ENCODE peak calls at places on chromosomes 11 and 22, in five cellular contexts. Z is tibial artery, W is HCT116, H is suprapubic skin, G is hepatocyte. B is an unnamed sample.

GRCh38 chr11:112745958-112746357 is 215.3 kb upstream of the NCAM1 start:
- DNase-seq in Z (no peak), W (no peak), H (no peak), G (no peak), B (no peak)

GRCh38 chr11:110968348-110969062 is 256.3 kb upstream of the ARHGAP20 start:
- DNase-seq in Z (no peak), W (no peak), H (no peak), G (no peak), B (no peak)

GRCh38 chr11:117610045-117610444 is 187.0 kb downstream of the DSCAML1 start:
- DNase-seq in Z (no peak), W (no peak), H (no peak), G (no peak), B (no peak)

GRCh38 chr22:23904855-23905254 is 10.7 kb downstream of the MIF start:
- DNase-seq in Z (peak; percentile 38), W (no peak), H (no peak), G (no peak), B (no peak)

GRCh38 chr11:3000032-3000961 is 8.2 kb upstream of the NAP1L4 start:
- DNase-seq in Z (peak; percentile 88), W (no peak), H (peak; percentile 81), G (peak; percentile 47), B (no peak)

GRCh38 chr11:15493921-15494630 is 379.4 kb downstream of the INSC start:
- DNase-seq in Z (no peak), W (no peak), H (no peak), G (peak; percentile 26), B (no peak)

GRCh38 chr11:96964661-96965060 is 574.8 kb downstream of the JRKL start:
- DNase-seq in Z (no peak), W (no peak), H (no peak), G (no peak), B (no peak)

GRCh38 chr22:27877501-27877900 is 41.6 kb downstream of the PITPNB start:
- DNase-seq in Z (no peak), W (no peak), H (no peak), G (no peak), B (no peak)

GRCh38 chr11:93740031-93740801 is 1.1 kb downstream of the TAF1D start:
- DNase-seq in Z (no peak), W (no peak), H (no peak), G (peak; percentile 46), B (peak; percentile 63)

GRCh38 chr11:27777013-27777412 is 76.8 kb upstream of the BDNF start:
- DNase-seq in Z (no peak), W (no peak), H (no peak), G (no peak), B (no peak)

GRCh38 chr11:71387784-71388636 is 60.2 kb downstream of the DHCR7 start:
- DNase-seq in Z (no peak), W (no peak), H (no peak), G (no peak), B (no peak)

GRCh38 chr11:117143390-117143789 is 697 bp upstream of the PAFAH1B2 start:
- DNase-seq in Z (peak; percentile 72), W (no peak), H (no peak), G (peak; percentile 72), B (peak; percentile 62)

GRCh38 chr11:69232821-69233760 is 60.9 kb upstream of the MYEOV start:
- DNase-seq in Z (peak; percentile 17), W (no peak), H (peak; percentile 73), G (no peak), B (no peak)

GRCh38 chr22:37416806-37417205 is 10.5 kb downstream of the ELFN2 start:
- DNase-seq in Z (no peak), W (no peak), H (no peak), G (no peak), B (no peak)

GRCh38 chr11:62012451-62013265 is 45.2 kb upstream of the FTH1 start:
- DNase-seq in Z (peak; percentile 60), W (no peak), H (no peak), G (no peak), B (no peak)

GRCh38 chr11:60927600-60927999 is 3.3 kb downstream of the TMEM132A start:
- DNase-seq in Z (no peak), W (no peak), H (no peak), G (no peak), B (no peak)

GRCh38 chr11:36009469-36009868 is 65.6 kb downstream of the LDLRAD3 start:
- DNase-seq in Z (no peak), W (no peak), H (no peak), G (no peak), B (no peak)

GRCh38 chr22:24200616-24201212 is 19.4 kb downstream of the SUSD2 start:
- DNase-seq in Z (no peak), W (peak; percentile 67), H (no peak), G (no peak), B (no peak)

GRCh38 chr11:131488208-131488607 is 117.8 kb downstream of the NTM start:
- DNase-seq in Z (no peak), W (no peak), H (no peak), G (no peak), B (no peak)

GRCh38 chr11:35531246-35531645 is 5.8 kb upstream of the PAMR1 start:
- DNase-seq in Z (no peak), W (no peak), H (no peak), G (no peak), B (no peak)

GRCh38 chr22:22609271-22609670 is 35.1 kb upstream of the GGTLC2 start:
- DNase-seq in Z (no peak), W (no peak), H (no peak), G (no peak), B (no peak)

GRCh38 chr22:33272866-33273265 is 214.7 kb upstream of the SYN3 start:
- DNase-seq in Z (no peak), W (no peak), H (no peak), G (no peak), B (no peak)

GRCh38 chr11:28514391-28514790 is 406.2 kb downstream of the METTL15 start:
- DNase-seq in Z (no peak), W (no peak), H (no peak), G (no peak), B (no peak)

DNA sequence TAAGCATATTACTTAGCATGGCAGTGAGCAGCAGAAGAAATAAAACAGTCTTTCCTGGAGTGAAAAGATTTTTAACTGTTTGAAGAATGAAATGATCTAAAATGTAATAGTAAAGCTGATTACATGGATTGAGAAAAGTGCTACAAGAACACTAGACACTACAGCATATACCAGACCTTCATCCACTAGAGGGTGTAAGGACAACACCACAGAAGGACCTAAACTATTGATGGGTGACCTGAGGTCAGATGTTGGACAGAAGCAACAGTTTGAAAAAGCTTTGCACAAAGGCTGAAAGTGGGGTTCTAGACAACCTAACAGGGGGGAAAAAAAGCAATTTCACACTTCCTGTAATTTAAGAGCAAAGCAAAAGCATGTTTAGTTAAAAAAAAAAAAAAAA is 97.7 kb downstream of the RBFOX2 start:
- DNase-seq in Z (no peak), W (peak; percentile 44), H (no peak), G (peak; percentile 68), B (peak; percentile 37)
- TF ChIP-seq CTCF in Z (peak; percentile 60), W (peak; percentile 54), H (peak; percentile 26), G (peak; percentile 68), B (no peak)

GRCh38 chr22:29949872-29950271 is 66.9 kb downstream of the MTMR3 start:
- DNase-seq in Z (no peak), W (no peak), H (no peak), G (no peak), B (no peak)
- H3K4me1 ChIP-seq in Z (peaks cover 52% of the 10 kb centered on the region), W (peaks cover 9% of the 10 kb centered on the region), H (peaks cover 31% of the 10 kb centered on the region), G (no peaks in the 10 kb centered on the region), B (peaks cover 6% of the 10 kb centered on the region)

GRCh38 chr11:57746920-57747319 is 4.7 kb downstream of the BTBD18 start:
- DNase-seq in Z (no peak), W (no peak), H (no peak), G (no peak), B (no peak)

GRCh38 chr11:57752954-57753353 is 1.3 kb upstream of the BTBD18 start:
- DNase-seq in Z (no peak), W (no peak), H (no peak), G (no peak), B (no peak)

DNA sequence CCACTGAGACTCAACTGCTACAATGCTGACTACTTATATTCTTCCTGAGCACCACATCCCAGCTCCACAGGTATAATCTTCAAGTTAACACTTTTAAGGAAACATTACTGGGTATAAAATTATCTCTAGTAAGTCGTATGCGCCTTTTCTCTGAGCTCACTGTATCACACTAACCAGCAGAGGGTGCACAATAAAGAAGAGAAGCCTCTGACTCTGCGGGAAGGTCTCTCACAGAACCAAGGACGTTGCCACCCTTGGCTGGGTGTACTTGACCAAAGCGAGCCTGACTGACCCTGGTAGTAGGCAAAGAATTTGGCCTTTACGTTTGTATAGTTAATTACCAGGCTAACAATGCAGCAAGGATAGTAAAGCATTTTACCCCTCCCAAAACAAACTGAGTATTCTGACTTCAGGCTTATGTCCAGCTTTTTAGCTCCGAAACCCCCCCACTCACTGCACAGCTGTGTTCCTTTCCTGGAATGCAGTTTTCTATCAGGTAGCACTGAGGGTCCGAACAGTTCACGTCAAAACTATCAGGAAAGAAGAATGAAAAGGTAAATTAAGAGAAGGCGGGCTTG is at the start of gene BTBD18:
- DNase-seq in Z (no peak), W (no peak), H (no peak), G (peak; percentile 71), B (peak; percentile 67)
- TF ChIP-seq CTCF in Z (peak; percentile 20), W (peak; percentile 69), H (peak; percentile 16), G (peak; percentile 61), B (peak; percentile 25)

GRCh38 chr11:9732453-9732852 is 68.6 kb downstream of the SWAP70 start:
- DNase-seq in Z (no peak), W (no peak), H (no peak), G (no peak), B (no peak)

GRCh38 chr11:9735919-9736318 is 72.0 kb downstream of the SWAP70 start:
- DNase-seq in Z (no peak), W (no peak), H (no peak), G (no peak), B (no peak)

GRCh38 chr11:9733212-9733611 is 69.3 kb downstream of the SWAP70 start:
- DNase-seq in Z (no peak), W (no peak), H (no peak), G (no peak), B (no peak)

GRCh38 chr11:9736365-9736764 is 72.5 kb downstream of the SWAP70 start:
- DNase-seq in Z (no peak), W (no peak), H (no peak), G (no peak), B (no peak)

DNA sequence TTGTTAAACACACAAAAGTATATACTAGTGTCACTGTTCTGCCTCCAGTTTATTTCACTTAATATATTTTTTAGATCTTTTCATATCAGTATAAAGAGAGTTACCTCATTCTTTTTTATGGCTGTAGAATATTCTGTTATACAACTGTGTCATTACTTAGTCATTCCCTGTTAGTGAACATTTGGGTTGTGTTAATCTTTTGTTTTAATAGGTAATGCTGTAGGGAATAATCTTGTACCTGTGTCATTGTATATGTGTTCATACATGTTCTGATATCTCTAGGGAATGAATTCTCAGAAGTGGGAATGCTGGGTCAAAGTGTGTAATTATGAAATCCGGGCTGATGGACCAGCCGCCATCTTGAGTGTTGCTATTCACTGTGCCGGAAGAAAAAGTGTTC is 71.4 kb downstream of the SWAP70 start:
- DNase-seq in Z (no peak), W (no peak), H (no peak), G (no peak), B (no peak)
- H3K4me1 ChIP-seq in Z (peaks cover 6% of the 10 kb centered on the region), W (no peaks in the 10 kb centered on the region), H (peaks cover 7% of the 10 kb centered on the region), G (peaks cover 6% of the 10 kb centered on the region), B (no peaks in the 10 kb centered on the region)

DNA sequence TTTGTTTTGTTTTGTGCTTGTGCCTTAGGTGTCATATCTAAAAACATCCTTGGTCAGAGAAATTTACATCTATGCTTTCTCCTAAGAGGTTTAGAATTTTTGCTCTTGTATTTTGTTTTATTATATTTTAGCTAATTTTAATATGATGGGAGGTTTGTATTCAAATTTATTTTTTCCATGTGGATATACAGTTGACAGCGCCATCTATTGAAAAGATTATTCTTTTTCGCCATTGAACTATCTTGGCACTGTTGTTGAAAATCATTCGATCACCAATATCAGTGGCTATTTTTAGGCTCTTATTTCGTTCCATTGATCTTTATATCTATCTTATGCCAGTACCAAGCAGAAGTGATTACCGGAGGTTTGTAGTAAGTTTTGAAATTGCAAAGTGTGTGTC is 510.3 kb downstream of the BRD1 start:
- DNase-seq in Z (no peak), W (no peak), H (no peak), G (no peak), B (no peak)
- TF ChIP-seq CTCF in Z (no peak), W (peak; percentile 37), H (no peak), G (peak; percentile 45), B (no peak)

B was measured in mucosa of descending colon.